ENCODE peak calls at places on chromosomes 4 and X, in four cellular contexts. A is activated gamma-delta T cell treated with Interleukin-2 at 50 U/mL for 16 hours, J is neural crest cell, R is lung. Y is an unnamed sample.

GRCh38 chrX:72274526-72274925 is 2.5 kb downstream of the RPS4X start:
- DNase-seq in A (no peak), J (no peak), R (no peak), Y (no peak)

GRCh38 chr4:25500626-25501318 is 123.7 kb downstream of the ANAPC4 start:
- DNase-seq in A (no peak), J (no peak), R (no peak), Y (no peak)

GRCh38 chrX:47587091-47587891 is 5.1 kb downstream of the TIMP1 start:
- DNase-seq in A (no peak), J (no peak), R (no peak), Y (no peak)

GRCh38 chr4:75708218-75708691 is 16.1 kb upstream of the USO1 start:
- DNase-seq in A (peak), J (no peak), R (no peak), Y (peak)

GRCh38 chrX:16603822-16604221 is 46.1 kb upstream of the S100G start:
- DNase-seq in A (no peak), J (no peak), R (no peak), Y (no peak)

GRCh38 chrX:135411893-135412292 is 9.9 kb upstream of the SMIM10L2A start:
- DNase-seq in A (no peak), J (no peak), R (no peak), Y (no peak)

GRCh38 chrX:9163153-9163790 is 129.3 kb upstream of the FAM9B start:
- DNase-seq in A (no peak), J (no peak), R (no peak), Y (no peak)

GRCh38 chr4:102535398-102536082 is 34.4 kb downstream of the NFKB1 start:
- DNase-seq in A (no peak), J (no peak), R (no peak), Y (no peak)

GRCh38 chr4:40502936-40503335 is 126.7 kb downstream of the RBM47 start:
- DNase-seq in A (no peak), J (no peak), R (no peak), Y (no peak)

GRCh38 chr4:104064650-104065577 is 345.1 kb upstream of the TACR3 start:
- DNase-seq in A (no peak), J (peak), R (peak), Y (no peak)

GRCh38 chrX:136204571-136204970 is 46.6 kb downstream of the MAP7D3 start:
- DNase-seq in A (no peak), J (no peak), R (peak), Y (peak)

GRCh38 chr4:8862800-8863758 is 8.6 kb downstream of the HMX1 start:
- DNase-seq in A (no peak), J (no peak), R (no peak), Y (no peak)

Y was measured in effector memory CD8-positive, alpha-beta T cell.